ENCODE peak calls at places on chromosomes 13 and 19, in seven cellular contexts. Y is K562, J is IMR-90, L is GM12878, D is H1, M is A549, X is HepG2. P is an unnamed sample.

GRCh38 chr13:107023335-107023734 is 455.4 kb upstream of the ARGLU1 start:
- DNase-seq in Y (no peak), J (no peak), L (no peak), D (no peak), M (no peak), X (no peak), P (no peak)

GRCh38 chr13:105814219-105814901 is 721.1 kb downstream of the EFNB2 start:
- DNase-seq in Y (no peak), J (no peak), L (no peak), D (no peak), M (no peak), X (no peak), P (no peak)

GRCh38 chr19:32859591-32859990 is 10.0 kb downstream of the SLC7A9 start:
- DNase-seq in Y (no peak), J (no peak), L (no peak), D (no peak), M (no peak), X (no peak), P (no peak)

GRCh38 chr19:34232566-34233481 is 21.5 kb upstream of the GARRE1 start:
- DNase-seq in Y (no peak), J (peak; percentile 96), L (no peak), D (no peak), M (peak; percentile 62), X (peak; percentile 56), P (no peak)

GRCh38 chr19:11814707-11815050 is 606 bp downstream of the ZNF440 start:
- DNase-seq in Y (no peak), J (peak; percentile 29), L (no peak), D (peak; percentile 42), M (no peak), X (no peak), P (no peak)

GRCh38 chr13:67395577-67395976 is 165.4 kb upstream of the PCDH9 start:
- DNase-seq in Y (no peak), J (no peak), L (no peak), D (no peak), M (no peak), X (no peak), P (no peak)

GRCh38 chr13:37179646-37180045 is 74.2 kb upstream of the CSNK1A1L start:
- DNase-seq in Y (no peak), J (no peak), L (no peak), D (no peak), M (no peak), X (no peak), P (no peak)

GRCh38 chr13:19158526-19158925 is 23.1 kb downstream of the TUBA3C start:
- DNase-seq in Y (no peak), J (no peak), L (no peak), D (no peak), M (no peak), X (no peak), P (no peak)

GRCh38 chr13:60164490-60164889 is 762 bp upstream of the DIAPH3 start:
- DNase-seq in Y (no peak), J (peak; percentile 2), L (no peak), D (no peak), M (no peak), X (no peak), P (no peak)

GRCh38 chr13:82827704-82828103 is 1054.6 kb downstream of the SLITRK1 start:
- DNase-seq in Y (no peak), J (no peak), L (no peak), D (no peak), M (no peak), X (no peak), P (no peak)

DNA sequence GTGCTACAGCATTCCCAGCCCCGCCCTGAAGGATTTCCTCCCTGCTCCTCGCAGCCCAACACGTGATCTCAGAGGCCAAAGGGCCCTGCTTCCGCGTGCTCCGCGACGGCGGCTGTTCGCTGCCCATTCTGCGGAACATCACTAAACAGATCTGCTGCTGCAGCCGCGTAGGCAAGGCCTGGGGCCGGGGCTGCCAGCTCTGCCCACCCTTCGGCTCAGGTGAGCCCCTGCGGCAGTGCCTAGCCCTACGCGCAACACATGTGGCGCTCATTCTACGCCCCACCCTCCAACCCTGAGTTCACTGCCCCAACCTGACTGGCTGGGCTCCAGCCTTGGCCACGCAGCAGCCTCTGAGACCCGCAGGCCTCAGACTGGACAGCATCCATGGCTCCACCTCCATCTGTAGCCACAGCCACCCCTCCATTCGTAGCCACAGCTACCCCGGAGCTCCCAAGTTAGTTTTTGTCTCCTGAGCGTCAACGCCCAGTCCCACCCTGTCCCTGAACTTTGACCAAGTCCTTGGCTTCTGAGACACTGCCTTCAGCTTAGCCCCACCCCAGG is 6.2 kb downstream of the LTBP4 start:
- DNase-seq in Y (no peak), J (no peak), L (no peak), D (no peak), M (no peak), X (no peak), P (no peak)
- TF ChIP-seq RFX5 in Y (no peak), J (no peak), L (no peak), D (no peak), M (no peak), X (no peak), P (no peak)

GRCh38 chr19:1066251-1066747 is 668 bp upstream of the ARHGAP45 start:
- DNase-seq in Y (no peak), J (no peak), L (no peak), D (peak; percentile 59), M (no peak), X (peak; percentile 61), P (peak; percentile 67)

GRCh38 chr19:1065606-1066109 is 1.3 kb upstream of the ARHGAP45 start:
- DNase-seq in Y (no peak), J (no peak), L (no peak), D (no peak), M (no peak), X (no peak), P (no peak)

GRCh38 chr19:1068111-1069001 is 1.4 kb downstream of the ARHGAP45 start:
- DNase-seq in Y (no peak), J (no peak), L (no peak), D (peak; percentile 42), M (no peak), X (no peak), P (no peak)

GRCh38 chr19:1067341-1068103 is 555 bp downstream of the ARHGAP45 start:
- DNase-seq in Y (peak; percentile 46), J (no peak), L (no peak), D (no peak), M (no peak), X (no peak), P (no peak)

GRCh38 chr19:1066748-1067340 is at the start of gene ARHGAP45:
- DNase-seq in Y (peak; percentile 80), J (no peak), L (no peak), D (peak; percentile 79), M (no peak), X (no peak), P (peak; percentile 66)
- H3K4me1 ChIP-seq in Y (peaks cover 90% of the 10 kb centered on the region), J (peaks cover 3% of the 10 kb centered on the region), L (peaks cover 17% of the 10 kb centered on the region), D (peaks cover 13% of the 10 kb centered on the region), M (peaks cover 33% of the 10 kb centered on the region), X (peaks cover 37% of the 10 kb centered on the region), P (peaks cover 20% of the 10 kb centered on the region)

DNA sequence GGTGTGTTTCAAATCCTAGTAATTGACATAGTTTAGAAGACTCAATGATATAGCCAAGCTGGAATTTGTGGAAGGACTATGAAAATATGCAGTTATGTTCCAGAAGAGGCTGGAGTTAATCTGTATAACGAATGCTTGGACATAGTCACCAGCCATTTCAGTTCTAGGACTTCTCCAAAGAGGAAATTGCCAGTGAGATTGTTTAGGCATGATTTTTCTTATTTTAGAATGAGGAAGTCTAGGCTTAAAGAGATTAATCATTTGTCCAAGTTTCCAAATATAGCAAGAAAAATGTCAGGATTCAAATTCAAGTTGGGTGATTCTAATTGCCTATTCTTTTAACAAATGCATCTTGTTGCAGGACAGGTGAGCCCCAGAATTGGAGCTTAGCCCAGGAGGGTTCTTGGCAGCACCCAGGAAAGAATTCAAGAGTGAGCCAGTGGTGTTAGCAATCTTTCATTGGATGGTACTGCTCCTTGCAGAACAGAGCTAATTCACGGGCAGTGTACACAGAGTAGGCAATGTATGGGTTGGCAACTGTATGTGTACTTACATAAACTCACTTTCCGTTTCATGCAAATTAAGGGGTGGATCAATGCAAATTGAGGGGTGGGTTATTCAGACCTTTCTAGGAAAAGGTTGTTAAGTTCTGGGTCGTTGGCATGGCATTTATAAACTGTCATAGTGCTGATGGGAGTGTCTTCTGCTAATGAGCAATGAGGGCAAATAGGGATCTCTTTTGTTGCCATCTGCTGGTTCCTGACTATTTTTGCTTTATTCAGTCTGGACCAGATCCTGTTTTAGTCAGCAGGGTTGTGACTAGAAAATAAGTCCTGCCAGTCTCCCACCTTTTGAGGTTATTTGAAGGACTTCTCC is 763.2 kb upstream of the SLITRK1 start:
- DNase-seq in Y (no peak), J (peak; percentile 71), L (no peak), D (no peak), M (no peak), X (no peak), P (no peak)
- TF ChIP-seq RFX5 in Y (no peak), J (no peak), L (no peak), D (no peak), M (no peak), X (no peak), P (no peak)

GRCh38 chr19:47157455-47158321 is 27.1 kb downstream of the SAE1 start:
- DNase-seq in Y (no peak), J (peak; percentile 72), L (no peak), D (peak; percentile 67), M (no peak), X (no peak), P (no peak)

GRCh38 chr19:47153266-47153665 is 22.6 kb downstream of the SAE1 start:
- DNase-seq in Y (no peak), J (no peak), L (no peak), D (no peak), M (no peak), X (no peak), P (no peak)

GRCh38 chr19:47156861-47157454 is 26.3 kb downstream of the SAE1 start:
- DNase-seq in Y (no peak), J (no peak), L (peak; percentile 24), D (no peak), M (no peak), X (no peak), P (no peak)

GRCh38 chr19:47152632-47153031 is 22.0 kb downstream of the SAE1 start:
- DNase-seq in Y (no peak), J (peak; percentile 47), L (no peak), D (no peak), M (no peak), X (no peak), P (no peak)

DNA sequence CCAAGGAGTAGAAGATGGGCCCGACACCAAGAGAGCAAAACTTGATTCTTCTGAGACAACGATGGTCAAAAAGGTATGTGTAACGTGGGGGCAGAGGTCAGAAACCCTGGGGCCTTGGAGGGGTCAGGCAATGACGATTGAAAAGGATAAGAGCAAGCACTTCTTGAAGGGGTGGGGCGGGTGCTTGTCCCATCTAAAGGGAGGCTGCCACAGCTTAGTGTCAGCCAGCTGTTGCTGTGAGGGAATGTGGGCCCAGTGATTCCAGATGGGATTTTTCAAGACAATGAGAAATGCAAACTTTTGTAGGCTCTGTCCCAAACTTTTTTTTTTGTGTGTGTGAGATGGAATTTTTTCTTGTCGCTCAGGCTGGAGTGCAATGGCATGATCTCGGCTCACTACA is 24.5 kb downstream of the SAE1 start:
- DNase-seq in Y (no peak), J (no peak), L (no peak), D (no peak), M (no peak), X (no peak), P (no peak)
- H3K4me1 ChIP-seq in Y (peaks cover 2% of the 10 kb centered on the region), J (peaks cover 23% of the 10 kb centered on the region), L (peaks cover 24% of the 10 kb centered on the region), D (peaks cover 13% of the 10 kb centered on the region), M (peaks cover 29% of the 10 kb centered on the region), X (peaks cover 20% of the 10 kb centered on the region), P (peaks cover 2% of the 10 kb centered on the region)